ENCODE peak calls at places on chromosomes 6 and 20, in nine cellular contexts. H, P, D, V, Y, N, Q, G and W are unnamed samples.

GRCh38 chr20:61924211-61924857 is 141.3 kb downstream of the TAF4 start:
- DNase-seq in H (no peak), P (no peak), D (no peak), V (no peak), Y (no peak), N (no peak), Q (no peak), G (no peak), W (no peak)

GRCh38 chr6:6972456-6972855 is 135.3 kb upstream of the RREB1 start:
- DNase-seq in H (peak; percentile 27), P (peak; percentile 8), D (no peak), V (no peak), Y (no peak), N (no peak), Q (no peak), G (no peak), W (peak; percentile 41)

GRCh38 chr6:40735126-40735920 is 148.2 kb upstream of the LRFN2 start:
- DNase-seq in H (no peak), P (no peak), D (no peak), V (no peak), Y (no peak), N (no peak), Q (no peak), G (no peak), W (no peak)

GRCh38 chr6:108117427-108118358 is 43.2 kb upstream of the OSTM1 start:
- DNase-seq in H (no peak), P (peak; percentile 46), D (no peak), V (peak; percentile 51), Y (peak; percentile 83), N (no peak), Q (no peak), G (no peak), W (no peak)

GRCh38 chr6:71287038-71287437 is 1.6 kb upstream of the OGFRL1 start:
- DNase-seq in H (no peak), P (no peak), D (peak; percentile 75), V (peak; percentile 13), Y (no peak), N (peak; percentile 49), Q (no peak), G (no peak), W (peak; percentile 57)

GRCh38 chr20:47747663-47748031 is 37.6 kb downstream of the SULF2 start:
- DNase-seq in H (no peak), P (no peak), D (no peak), V (no peak), Y (no peak), N (no peak), Q (no peak), G (no peak), W (no peak)

GRCh38 chr20:61700595-61701140 is 365.0 kb downstream of the TAF4 start:
- DNase-seq in H (no peak), P (no peak), D (no peak), V (no peak), Y (no peak), N (no peak), Q (no peak), G (no peak), W (no peak)

GRCh38 chr6:43979525-43979924 is 147.7 kb downstream of the MRPL14 start:
- DNase-seq in H (no peak), P (no peak), D (no peak), V (no peak), Y (no peak), N (no peak), Q (no peak), G (no peak), W (no peak)